ENCODE peak calls at places on chromosomes 13 and 19, in six cellular contexts. M is thoracic aorta, P is psoas muscle, O is uterus, B is NCI-H1417, X is spleen. N is an unnamed sample.

GRCh38 chr19:43532962-43533545 is at the start of gene ZNF575:
- DNase-seq in B (peak), X (peak), O (peak), P (peak), M (peak), N (peak)

GRCh38 chr19:5452594-5453565 is 2.3 kb upstream of the ZNRF4 start:
- DNase-seq in B (no peak), O (no peak), M (no peak), X (no peak), P (no peak), N (no peak)

GRCh38 chr13:88107486-88108044 is 436.4 kb downstream of the SLITRK5 start:
- DNase-seq in P (no peak), M (no peak), B (no peak), X (no peak), O (no peak), N (no peak)

GRCh38 chr13:47628666-47629065 is 372.4 kb downstream of the SUCLA2 start:
- DNase-seq in X (no peak), M (no peak), P (no peak), B (no peak), O (no peak), N (no peak)

GRCh38 chr19:55647732-55648656 is at the start of gene CCDC106:
- DNase-seq in M (no peak), B (peak), O (peak), P (peak), X (peak), N (peak)

GRCh38 chr13:72221276-72221962 is 354.4 kb upstream of the DACH1 start:
- DNase-seq in X (peak), O (no peak), P (no peak), B (no peak), M (no peak), N (peak)

GRCh38 chr13:109010912-109011311 is 381.5 kb downstream of the MYO16 start:
- DNase-seq in M (no peak), O (no peak), B (no peak), P (no peak), X (no peak), N (no peak)

GRCh38 chr19:54107876-54108490 is 5.3 kb downstream of the NDUFA3 start:
- DNase-seq in B (no peak), M (no peak), X (peak), P (no peak), O (no peak), N (no peak)